ENCODE peak calls at places on chromosomes 13 and 19, in four cellular contexts. M, D, X and T are unnamed samples.

GRCh38 chr19:19213822-19214558 is 2.2 kb downstream of the NCAN start:
- DNase-seq in M (no peak), D (no peak), X (peak; percentile 54), T (no peak)

GRCh38 chr19:42111811-42112210 is 20.4 kb downstream of the POU2F2 start:
- DNase-seq in M (no peak), D (no peak), X (no peak), T (no peak)

GRCh38 chr19:56566904-56567273 is 379 bp upstream of the ZNF470 start:
- DNase-seq in M (no peak), D (peak; percentile 1), X (peak; percentile 44), T (no peak)

GRCh38 chr13:33678084-33678483 is 139.9 kb upstream of the RFC3 start:
- DNase-seq in M (no peak), D (no peak), X (no peak), T (no peak)

GRCh38 chr19:49512970-49513745 is 697 bp downstream of the FCGRT start:
- DNase-seq in M (peak; percentile 15), D (no peak), X (peak; percentile 65), T (no peak)

GRCh38 chr13:45851171-45851889 is at the start of gene SIAH3:
- DNase-seq in M (no peak), D (no peak), X (peak; percentile 23), T (no peak)

GRCh38 chr13:100550433-100550832 is 38.2 kb downstream of the GGACT start:
- DNase-seq in M (peak; percentile 36), D (peak; percentile 33), X (no peak), T (no peak)

GRCh38 chr19:18495204-18495911 is 26.5 kb downstream of the ELL start:
- DNase-seq in M (no peak), D (no peak), X (no peak), T (no peak)

GRCh38 chr13:38872693-38873092 is 117.9 kb downstream of the STOML3 start:
- DNase-seq in M (peak; percentile 38), D (no peak), X (peak; percentile 74), T (no peak)

GRCh38 chr13:26020536-26021290 is 31.1 kb downstream of the SHISA2 start:
- DNase-seq in M (no peak), D (no peak), X (no peak), T (no peak)

GRCh38 chr13:83881917-83882625 is at the start of gene SLITRK1:
- DNase-seq in M (peak; percentile 80), D (peak; percentile 4), X (peak; percentile 93), T (peak; percentile 14)

GRCh38 chr13:30307194-30307965 is at the start of gene KATNAL1:
- DNase-seq in M (peak; percentile 95), D (no peak), X (peak; percentile 73), T (no peak)

GRCh38 chr13:51557875-51558604 is 26.2 kb upstream of the WDFY2 start:
- DNase-seq in M (no peak), D (no peak), X (no peak), T (no peak)

GRCh38 chr19:33775731-33776487 is 20.8 kb upstream of the KCTD15 start:
- DNase-seq in M (no peak), D (no peak), X (no peak), T (no peak)

GRCh38 chr13:27790523-27790922 is 1.8 kb upstream of the GSX1 start:
- DNase-seq in M (no peak), D (no peak), X (peak; percentile 24), T (no peak)